ENCODE peak calls at places on chromosomes 6 and 20, in seven cellular contexts. X is activated gamma-delta T cell, L is adipocyte, B is fibroblast of the aortic adventitia, F is uterus, Z is lower lobe of right lung, H is iris pigment epithelial cell. O is an unnamed sample.

GRCh38 chr6:31574106-31575061 is 981 bp upstream of the TNF start:
- DNase-seq in X (no peak), L (no peak), B (no peak), F (no peak), Z (no peak), H (no peak), O (no peak)

GRCh38 chr6:90695316-90695715 is 108.4 kb upstream of the MAP3K7 start:
- DNase-seq in X (no peak), L (no peak), B (no peak), F (no peak), Z (no peak), H (no peak), O (no peak)

GRCh38 chr20:31638317-31638716 is 605 bp downstream of the COX4I2 start:
- DNase-seq in X (no peak), L (no peak), B (no peak), F (no peak), Z (no peak), H (no peak), O (no peak)

GRCh38 chr6:2900821-2901644 is 2.1 kb downstream of the SERPINB9 start:
- DNase-seq in X (no peak), L (no peak), B (no peak), F (peak; percentile 63), Z (no peak), H (no peak), O (peak; percentile 87)

GRCh38 chr6:114277220-114277619 is 65.6 kb downstream of the HS3ST5 start:
- DNase-seq in X (no peak), L (no peak), B (no peak), F (no peak), Z (no peak), H (no peak), O (no peak)

GRCh38 chr20:44069203-44069931 is 117.6 kb downstream of the JPH2 start:
- DNase-seq in X (no peak), L (no peak), B (no peak), F (no peak), Z (no peak), H (no peak), O (no peak)

GRCh38 chr6:68502946-68503345 is 132.1 kb upstream of the ADGRB3 start:
- DNase-seq in X (no peak), L (no peak), B (no peak), F (no peak), Z (no peak), H (no peak), O (no peak)

GRCh38 chr20:48782901-48783308 is 44.9 kb downstream of the PREX1 start:
- DNase-seq in X (no peak), L (no peak), B (no peak), F (no peak), Z (no peak), H (no peak), O (no peak)

GRCh38 chr20:58993332-58994248 is 12.5 kb downstream of the NELFCD start:
- DNase-seq in X (no peak), L (no peak), B (no peak), F (peak; percentile 7), Z (no peak), H (no peak), O (no peak)

GRCh38 chr6:38997128-38997761 is 51.3 kb upstream of the GLP1R start:
- DNase-seq in X (no peak), L (peak; percentile 12), B (peak; percentile 25), F (no peak), Z (no peak), H (peak; percentile 34), O (no peak)

GRCh38 chr20:50151034-50151743 is 2.3 kb downstream of the PEDS1 start:
- DNase-seq in X (no peak), L (peak; percentile 58), B (peak; percentile 53), F (no peak), Z (no peak), H (no peak), O (no peak)

GRCh38 chr6:73985891-73986290 is 289.9 kb downstream of the CD109 start:
- DNase-seq in X (no peak), L (peak; percentile 70), B (peak; percentile 27), F (no peak), Z (no peak), H (no peak), O (peak; percentile 88)

GRCh38 chr6:112199001-112199403 is 55.4 kb downstream of the LAMA4 start:
- DNase-seq in X (no peak), L (no peak), B (no peak), F (no peak), Z (no peak), H (no peak), O (no peak)